ENCODE peak calls at places on chromosome 7, in ten cellular contexts. U, C, S, E, W, P, K, Z, Q and R are unnamed samples.
A peak's percentile ranks its signal among the peaks of the same experiment; 100 is the strongest.

GRCh38 chr7:87213801-87214200 is 5.7 kb downstream of the TMEM243 start:
- DNase-seq in U (no peak), C (no peak), S (no peak), E (no peak), W (no peak), P (no peak), K (peak; percentile 15), Z (no peak), Q (no peak), R (no peak)

GRCh38 chr7:4725014-4725951 is 43.2 kb downstream of the FOXK1 start:
- DNase-seq in U (peak; percentile 95), C (peak; percentile 83), S (peak; percentile 95), E (peak; percentile 72), W (peak; percentile 70), P (no peak), K (peak; percentile 85), Z (no peak), Q (peak; percentile 76), R (peak; percentile 28)

GRCh38 chr7:134741901-134742635 is 37.4 kb upstream of the CALD1 start:
- DNase-seq in U (no peak), C (no peak), S (peak; percentile 99), E (no peak), W (peak; percentile 77), P (peak; percentile 46), K (peak; percentile 99), Z (peak; percentile 69), Q (no peak), R (peak; percentile 87)

GRCh38 chr7:82980130-82980529 is 182.6 kb downstream of the PCLO start:
- DNase-seq in U (no peak), C (no peak), S (no peak), E (no peak), W (no peak), P (no peak), K (no peak), Z (no peak), Q (no peak), R (no peak)

GRCh38 chr7:135517060-135517459 is 7.2 kb upstream of the CNOT4 start:
- DNase-seq in U (no peak), C (no peak), S (no peak), E (no peak), W (no peak), P (no peak), K (no peak), Z (no peak), Q (no peak), R (no peak)

GRCh38 chr7:136086712-136087111 is 109.6 kb upstream of the MTPN start:
- DNase-seq in U (no peak), C (peak; percentile 44), S (peak; percentile 94), E (peak; percentile 65), W (peak; percentile 26), P (peak; percentile 99), K (peak; percentile 89), Z (peak; percentile 79), Q (peak; percentile 35), R (peak; percentile 67)

GRCh38 chr7:33868151-33868550 is 37.2 kb upstream of the BMPER start:
- DNase-seq in U (no peak), C (no peak), S (peak; percentile 59), E (no peak), W (peak; percentile 80), P (peak; percentile 68), K (peak; percentile 93), Z (no peak), Q (no peak), R (no peak)

GRCh38 chr7:94250124-94250523 is 144.6 kb upstream of the COL1A2 start:
- DNase-seq in U (no peak), C (no peak), S (peak; percentile 19), E (no peak), W (no peak), P (peak; percentile 62), K (no peak), Z (no peak), Q (no peak), R (no peak)

GRCh38 chr7:2011266-2012043 is 221.3 kb downstream of the MAD1L1 start:
- DNase-seq in U (no peak), C (no peak), S (no peak), E (no peak), W (no peak), P (no peak), K (no peak), Z (no peak), Q (no peak), R (no peak)

GRCh38 chr7:140541513-140542192 is 62.3 kb upstream of the MKRN1 start:
- DNase-seq in U (no peak), C (peak; percentile 37), S (peak; percentile 94), E (peak; percentile 95), W (no peak), P (peak; percentile 59), K (peak; percentile 88), Z (peak; percentile 86), Q (peak; percentile 22), R (peak; percentile 71)

GRCh38 chr7:73809454-73810090 is 21.2 kb upstream of the CLDN4 start:
- DNase-seq in U (no peak), C (no peak), S (peak; percentile 7), E (no peak), W (no peak), P (no peak), K (no peak), Z (peak; percentile 28), Q (no peak), R (no peak)

GRCh38 chr7:142770720-142771352 is at the start of gene PRSS2:
- DNase-seq in U (no peak), C (no peak), S (no peak), E (no peak), W (no peak), P (no peak), K (no peak), Z (no peak), Q (no peak), R (no peak)

GRCh38 chr7:11436773-11437524 is 395.0 kb downstream of the THSD7A start:
- DNase-seq in U (no peak), C (no peak), S (no peak), E (no peak), W (no peak), P (no peak), K (no peak), Z (peak; percentile 31), Q (no peak), R (no peak)

GRCh38 chr7:126635545-126635944 is 617.2 kb downstream of the GRM8 start:
- DNase-seq in U (no peak), C (no peak), S (no peak), E (no peak), W (no peak), P (no peak), K (no peak), Z (no peak), Q (no peak), R (no peak)

GRCh38 chr7:95319570-95319969 is 4.8 kb downstream of the PON1 start:
- DNase-seq in U (no peak), C (no peak), S (no peak), E (no peak), W (no peak), P (no peak), K (no peak), Z (no peak), Q (no peak), R (no peak)

GRCh38 chr7:73827568-73828106 is 3.2 kb upstream of the CLDN4 start:
- DNase-seq in U (no peak), C (peak; percentile 89), S (no peak), E (no peak), W (no peak), P (no peak), K (no peak), Z (peak; percentile 90), Q (peak; percentile 32), R (no peak)

GRCh38 chr7:220151-220841 is 27.9 kb downstream of the FAM20C start:
- DNase-seq in U (no peak), C (no peak), S (no peak), E (no peak), W (no peak), P (peak; percentile 54), K (no peak), Z (peak; percentile 83), Q (no peak), R (no peak)

GRCh38 chr7:132261296-132261695 is 315.0 kb downstream of the PLXNA4 start:
- DNase-seq in U (no peak), C (no peak), S (no peak), E (no peak), W (no peak), P (no peak), K (no peak), Z (no peak), Q (no peak), R (no peak)

GRCh38 chr7:8125680-8126444 is 136.1 kb downstream of the ICA1 start:
- DNase-seq in U (no peak), C (peak; percentile 38), S (no peak), E (no peak), W (no peak), P (no peak), K (no peak), Z (no peak), Q (no peak), R (no peak)

GRCh38 chr7:51428226-51428887 is 111.7 kb upstream of the COBL start:
- DNase-seq in U (no peak), C (no peak), S (no peak), E (no peak), W (no peak), P (no peak), K (no peak), Z (no peak), Q (no peak), R (no peak)
- TF ChIP-seq CTCF in U (no peak), C (no peak), S (peak; percentile 9), E (peak; percentile 59), W (peak; percentile 7), P (peak; percentile 41), K (no peak), Z (peak; percentile 75), Q (no peak), R (no peak)

DNA sequence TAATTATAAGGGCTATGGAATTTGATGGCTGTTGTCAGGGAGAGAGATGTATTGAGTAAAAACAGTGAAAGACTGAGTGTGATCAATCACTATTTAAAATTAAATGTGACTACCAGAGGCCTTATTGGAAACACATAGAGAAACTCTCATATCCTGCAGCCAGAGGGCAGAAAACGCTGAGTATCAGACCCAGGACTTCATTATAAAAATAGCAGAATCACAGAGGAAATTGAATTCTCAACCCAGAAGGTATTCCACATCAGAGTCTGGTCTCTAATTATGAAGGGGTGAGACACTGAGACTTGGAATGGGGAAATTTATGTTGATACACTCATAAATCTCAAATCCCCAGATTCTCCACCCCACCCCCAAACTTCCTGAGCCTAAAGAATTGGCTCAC is 69.5 kb upstream of the IL6 start:
- DNase-seq in U (no peak), C (no peak), S (no peak), E (no peak), W (no peak), P (no peak), K (no peak), Z (no peak), Q (no peak), R (no peak)
- TF ChIP-seq CTCF in U (peak; percentile 25), C (no peak), S (peak; percentile 19), E (no peak), W (no peak), P (peak; percentile 9), K (no peak), Z (no peak), Q (no peak), R (no peak)

GRCh38 chr7:141568227-141568626 is 17.0 kb downstream of the AGK start:
- DNase-seq in U (no peak), C (no peak), S (no peak), E (no peak), W (no peak), P (no peak), K (no peak), Z (no peak), Q (no peak), R (no peak)
- TF ChIP-seq CTCF in U (no peak), C (no peak), S (no peak), E (no peak), W (no peak), P (no peak), K (no peak), Z (no peak), Q (no peak), R (no peak)

GRCh38 chr7:117951711-117952280 is 78.6 kb upstream of the CTTNBP2 start:
- DNase-seq in U (no peak), C (no peak), S (no peak), E (no peak), W (no peak), P (no peak), K (no peak), Z (no peak), Q (no peak), R (no peak)
- TF ChIP-seq CTCF in U (no peak), C (no peak), S (no peak), E (no peak), W (no peak), P (no peak), K (no peak), Z (no peak), Q (no peak), R (no peak)